ENCODE peak calls at places on chromosomes 13 and 19, in nine cellular contexts. S, O, V, C, X, Z, U, I and L are unnamed samples.

GRCh38 chr13:86591862-86592261 is 792.6 kb upstream of the SLITRK6 start:
- DNase-seq in C (no peak), X (no peak), O (no peak), S (no peak), I (no peak), Z (no peak), V (no peak), U (no peak), L (no peak)

GRCh38 chr19:43526884-43527859 is at the start of gene ETHE1:
- DNase-seq in V (peak; percentile 70), X (peak; percentile 70), U (peak; percentile 92), O (peak; percentile 89), C (peak; percentile 90), Z (peak; percentile 76), S (peak; percentile 89), I (peak; percentile 90), L (peak; percentile 78)

GRCh38 chr13:19864339-19865309 is 1.2 kb upstream of the ZMYM5 start:
- DNase-seq in V (peak; percentile 88), C (peak; percentile 63), S (peak; percentile 89), I (peak; percentile 14), O (peak; percentile 61), Z (peak; percentile 72), X (peak; percentile 51), U (peak; percentile 64), L (peak; percentile 66)

GRCh38 chr13:48144413-48145035 is 49.6 kb upstream of the MED4 start:
- DNase-seq in I (no peak), O (no peak), U (no peak), X (no peak), V (no peak), Z (no peak), S (no peak), C (no peak), L (no peak)

GRCh38 chr19:7527516-7528191 is 5.2 kb downstream of the MCOLN1 start:
- DNase-seq in S (no peak), X (no peak), Z (no peak), C (no peak), I (no peak), U (no peak), O (no peak), V (no peak), L (no peak)

GRCh38 chr13:51926528-51926885 is 64.7 kb downstream of the CCDC70 start:
- DNase-seq in O (no peak), C (no peak), V (no peak), U (no peak), X (no peak), Z (no peak), S (no peak), I (peak; percentile 57), L (no peak)

GRCh38 chr13:33686772-33687480 is 131.0 kb upstream of the RFC3 start:
- DNase-seq in S (no peak), Z (no peak), V (no peak), U (no peak), X (no peak), I (no peak), C (no peak), O (no peak), L (no peak)

GRCh38 chr19:682678-683320 is 6.6 kb downstream of the FSTL3 start:
- DNase-seq in I (no peak), C (no peak), U (no peak), V (no peak), O (no peak), S (no peak), Z (no peak), X (no peak), L (no peak)

GRCh38 chr19:1853295-1854031 is 5.2 kb upstream of the REXO1 start:
- DNase-seq in I (peak; percentile 61), U (peak; percentile 72), Z (peak; percentile 71), O (peak; percentile 83), S (peak; percentile 87), V (peak; percentile 68), C (peak; percentile 79), X (peak; percentile 62), L (peak; percentile 95)

GRCh38 chr19:18223860-18224524 is 2.2 kb downstream of the PDE4C start:
- DNase-seq in O (peak; percentile 64), X (no peak), I (peak; percentile 93), C (peak; percentile 75), Z (peak; percentile 64), V (no peak), S (peak; percentile 93), U (peak; percentile 81), L (peak; percentile 72)

GRCh38 chr19:38557205-38557799 is 60.5 kb downstream of the MAP4K1 start:
- DNase-seq in C (no peak), S (no peak), I (peak; percentile 77), X (no peak), U (no peak), O (no peak), V (no peak), Z (no peak), L (no peak)

GRCh38 chr13:111976474-111977183 is 90.3 kb upstream of the SOX1 start:
- DNase-seq in Z (no peak), X (no peak), C (no peak), I (no peak), U (no peak), S (no peak), O (no peak), V (no peak), L (no peak)

GRCh38 chr19:8835877-8836276 is 3.7 kb downstream of the MBD3L1 start:
- DNase-seq in S (no peak), O (no peak), Z (no peak), C (no peak), I (no peak), X (no peak), U (no peak), V (no peak), L (no peak)

GRCh38 chr19:8835446-8835845 is 3.3 kb downstream of the MBD3L1 start:
- DNase-seq in I (no peak), V (no peak), S (no peak), X (no peak), Z (no peak), U (no peak), O (no peak), C (no peak), L (no peak)

GRCh38 chr19:8831832-8832131 is 322 bp downstream of the ZNF558 start:
- DNase-seq in I (no peak), U (no peak), C (no peak), X (no peak), V (no peak), S (peak; percentile 21), O (no peak), Z (no peak), L (no peak)

GRCh38 chr19:8831373-8831772 is 731 bp downstream of the ZNF558 start:
- DNase-seq in O (no peak), I (no peak), C (no peak), U (peak; percentile 3), Z (no peak), S (no peak), V (no peak), X (no peak), L (no peak)

GRCh38 chr19:8832132-8833021 is at the start of the genes MBD3L1 and ZNF558:
- DNase-seq in O (peak; percentile 99), C (peak; percentile 98), U (peak; percentile 97), S (peak; percentile 84), I (peak; percentile 99), V (peak; percentile 98), Z (peak; percentile 95), X (peak; percentile 91), L (no peak)
- TF ChIP-seq CTCF in O (no peak), C (no peak), U (no peak), S (no peak), I (peak; percentile 44), V (peak; percentile 38), Z (no peak), X (no peak), L (no peak)

DNA sequence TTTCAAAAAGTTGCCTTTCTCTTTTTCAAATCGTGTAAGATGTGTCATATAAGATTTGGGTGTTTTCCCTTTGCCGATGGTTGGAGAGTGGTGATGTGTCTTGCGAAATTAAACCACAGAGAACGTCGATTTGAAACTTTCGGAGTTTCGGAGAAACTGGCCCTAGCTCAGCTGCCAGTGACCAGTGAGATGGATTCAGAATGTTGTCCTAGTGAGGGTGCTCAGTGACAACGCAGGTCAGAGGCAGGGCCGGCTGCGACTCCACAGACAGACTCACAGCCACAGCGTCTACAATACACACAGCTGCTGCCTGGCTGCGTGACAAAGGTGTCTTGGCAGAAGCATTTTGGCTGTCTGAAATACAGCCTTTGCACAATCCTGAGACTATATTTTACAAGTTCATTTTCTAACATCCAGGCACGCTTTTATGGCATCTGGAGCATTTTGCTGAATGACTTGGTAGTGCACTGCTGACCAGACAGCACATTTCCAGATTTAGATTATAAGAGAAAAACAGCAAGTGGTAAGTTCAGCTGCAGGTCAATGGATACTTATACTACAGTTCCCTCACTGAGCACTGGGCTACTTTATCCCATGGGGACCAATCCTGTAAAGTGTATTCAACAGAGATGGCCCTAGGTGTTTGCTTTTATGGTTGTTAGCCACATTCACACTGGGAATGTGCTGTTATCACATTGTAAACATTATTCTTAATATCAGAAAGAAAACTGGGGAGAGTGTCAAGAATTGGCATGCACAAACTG is 207.5 kb downstream of the KCNRG start:
- DNase-seq in U (no peak), C (no peak), V (peak; percentile 76), O (peak; percentile 76), I (no peak), X (no peak), Z (no peak), S (no peak), L (no peak)
- TF ChIP-seq CTCF in U (no peak), C (no peak), V (no peak), O (no peak), I (no peak), X (no peak), Z (no peak), S (no peak), L (no peak)

GRCh38 chr19:5271145-5271544 is 69.5 kb downstream of the PTPRS start:
- DNase-seq in U (no peak), I (no peak), X (no peak), O (no peak), C (no peak), Z (no peak), S (peak; percentile 63), V (no peak), L (no peak)
- TF ChIP-seq CTCF in U (peak; percentile 40), I (peak; percentile 19), X (peak; percentile 35), O (no peak), C (peak; percentile 23), Z (peak; percentile 56), S (peak; percentile 8), V (no peak), L (peak; percentile 57)

DNA sequence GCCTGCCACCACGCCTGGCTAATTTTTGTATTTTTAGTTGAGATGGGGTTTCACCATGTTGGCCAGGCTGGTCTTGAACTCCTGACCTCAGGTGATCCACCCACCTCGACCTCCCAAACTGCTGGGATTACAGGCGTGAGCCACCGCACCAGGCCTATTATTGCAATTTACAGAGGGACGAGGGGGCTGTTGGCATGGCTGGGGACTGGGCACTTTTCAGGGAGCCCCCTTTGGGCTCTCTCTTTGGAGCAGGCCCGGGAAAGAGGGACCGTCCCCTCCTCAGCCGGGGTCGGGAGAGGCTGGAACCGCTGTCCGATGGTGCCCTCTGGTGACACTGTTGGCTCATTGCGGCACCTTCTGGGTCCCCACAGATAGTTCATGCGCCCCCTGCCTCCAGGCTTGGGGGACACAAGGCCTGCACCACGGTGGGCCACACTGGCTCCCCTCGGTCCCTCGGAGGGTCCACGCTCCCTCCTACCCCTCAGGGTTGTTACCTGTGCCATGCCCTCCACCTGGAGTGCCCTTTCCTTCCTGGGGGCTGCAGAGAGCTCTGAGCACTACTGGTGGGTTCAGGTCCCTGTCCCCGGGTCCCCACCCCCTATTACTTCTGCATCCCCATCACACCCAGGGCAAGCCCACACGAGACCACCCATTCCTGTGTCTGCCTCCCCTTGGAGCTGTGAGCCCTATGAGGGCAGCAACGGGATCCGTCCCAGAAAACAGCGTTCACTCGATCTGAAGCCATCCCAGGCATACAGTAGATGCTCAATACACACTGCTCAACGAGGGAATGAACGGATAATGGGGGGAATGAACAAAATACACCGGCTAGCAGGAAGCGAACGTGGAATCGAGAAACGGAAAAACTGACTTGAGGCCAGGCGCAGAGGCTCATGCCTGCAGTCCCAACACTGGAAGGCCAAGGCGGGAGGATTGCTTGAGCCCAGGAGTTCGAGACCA is 12.5 kb downstream of the FEM1A start:
- DNase-seq in Z (peak; percentile 91), I (peak; percentile 85), U (peak; percentile 93), V (no peak), C (peak; percentile 87), S (peak; percentile 95), O (peak; percentile 69), X (peak; percentile 73), L (peak; percentile 87)
- TF ChIP-seq CTCF in Z (peak; percentile 84), I (peak; percentile 99), U (peak; percentile 91), V (peak; percentile 50), C (peak; percentile 85), S (peak; percentile 100), O (peak; percentile 61), X (peak; percentile 85), L (peak; percentile 64)